ENCODE peak calls at places on chromosomes 6 and 20, in five cellular contexts. H, Z, R, G and K are unnamed samples.
A peak's percentile ranks its signal among the peaks of the same experiment; 100 is the strongest.

GRCh38 chr6:27757307-27757706 is 154.9 kb downstream of the OR2B2 start:
- DNase-seq in H (no peak), R (no peak), Z (no peak), G (peak; percentile 43), K (peak; percentile 75)

GRCh38 chr20:53330744-53331143 is 262.9 kb downstream of the ZNF217 start:
- DNase-seq in H (no peak), R (no peak), Z (no peak), G (peak; percentile 38), K (no peak)

GRCh38 chr6:168294901-168295300 is 24.7 kb downstream of the DACT2 start:
- DNase-seq in G (no peak), Z (no peak), R (no peak), H (no peak), K (no peak)

GRCh38 chr6:44976677-44977405 is 351.3 kb upstream of the RUNX2 start:
- DNase-seq in Z (no peak), H (peak; percentile 26), R (no peak), G (no peak), K (no peak)

GRCh38 chr6:104589940-104590339 is 269.8 kb downstream of the HACE1 start:
- DNase-seq in G (no peak), Z (no peak), R (no peak), H (no peak), K (no peak)

GRCh38 chr6:42745083-42745637 is 743 bp downstream of the TBCC start:
- DNase-seq in H (no peak), Z (no peak), G (peak; percentile 43), R (peak; percentile 27), K (peak; percentile 45)

GRCh38 chr6:9455794-9456193 is 959.1 kb downstream of the TFAP2A start:
- DNase-seq in G (no peak), H (no peak), R (no peak), Z (no peak), K (no peak)

GRCh38 chr6:52937908-52938307 is 28.4 kb upstream of the GSTA3 start:
- DNase-seq in H (no peak), R (no peak), Z (no peak), G (no peak), K (no peak)

GRCh38 chr6:77324851-77325250 is 138.4 kb downstream of the HTR1B start:
- DNase-seq in H (no peak), Z (no peak), R (no peak), G (no peak), K (no peak)

GRCh38 chr6:90062051-90062450 is 167.8 kb downstream of the GJA10 start:
- DNase-seq in Z (no peak), H (no peak), R (no peak), G (no peak), K (no peak)

GRCh38 chr20:49888341-49889244 is 26.7 kb downstream of the SPATA2 start:
- DNase-seq in H (peak; percentile 9), G (peak; percentile 76), R (peak; percentile 69), Z (peak; percentile 76), K (peak; percentile 90)

GRCh38 chr20:51457281-51457932 is 85.1 kb downstream of the NFATC2 start:
- DNase-seq in Z (no peak), H (no peak), G (no peak), R (no peak), K (no peak)

GRCh38 chr6:33577106-33577535 is 3.0 kb downstream of the BAK1 start:
- DNase-seq in Z (no peak), G (peak; percentile 58), R (no peak), H (no peak), K (no peak)

GRCh38 chr6:121055572-121056163 is 278.6 kb downstream of the TBC1D32 start:
- DNase-seq in G (peak; percentile 60), H (peak; percentile 4), R (peak; percentile 54), Z (peak; percentile 3), K (peak; percentile 78)

GRCh38 chr6:140857734-140858380 is 1274.9 kb upstream of the GJE1 start:
- DNase-seq in H (no peak), R (no peak), G (no peak), Z (no peak), K (no peak)

GRCh38 chr20:1184638-1185315 is at the start of gene TMEM74B:
- DNase-seq in Z (no peak), R (no peak), G (peak; percentile 70), H (no peak), K (peak; percentile 52)

GRCh38 chr6:27592107-27592480 is 119.2 kb upstream of the ZNF184 start:
- DNase-seq in Z (no peak), R (no peak), G (no peak), H (no peak), K (peak; percentile 47)

GRCh38 chr6:111534366-111534765 is 51.3 kb upstream of the REV3L start:
- DNase-seq in R (no peak), Z (no peak), G (no peak), H (no peak), K (no peak)

GRCh38 chr6:158565482-158566040 is 5.7 kb downstream of the TMEM181 start:
- DNase-seq in Z (no peak), H (no peak), G (no peak), R (no peak), K (no peak)

GRCh38 chr20:13525225-13525940 is 113.3 kb downstream of the TASP1 start:
- DNase-seq in Z (no peak), H (no peak), G (no peak), R (peak; percentile 68), K (no peak)

GRCh38 chr6:121135425-121135824 is 198.9 kb downstream of the TBC1D32 start:
- DNase-seq in G (no peak), R (no peak), Z (no peak), H (no peak), K (no peak)

GRCh38 chr6:4920914-4921410 is 82.9 kb downstream of the RPP40 start:
- DNase-seq in R (no peak), Z (no peak), H (no peak), G (no peak), K (no peak)

GRCh38 chr6:88972504-88973423 is 9.3 kb upstream of the RNGTT start:
- DNase-seq in G (no peak), H (no peak), R (peak; percentile 88), Z (no peak), K (peak; percentile 63)

GRCh38 chr6:67667640-67668422 is 967.3 kb upstream of the ADGRB3 start:
- DNase-seq in G (no peak), Z (no peak), R (no peak), H (no peak), K (no peak)

GRCh38 chr20:4661191-4661590 is 60.5 kb upstream of the PRND start:
- DNase-seq in R (no peak), G (no peak), H (no peak), Z (no peak), K (peak; percentile 23)

GRCh38 chr6:26501482-26501986 is 1.4 kb downstream of the BTN1A1 start:
- DNase-seq in G (no peak), R (no peak), Z (peak; percentile 7), H (no peak), K (peak; percentile 77)

GRCh38 chr6:38279423-38279822 is 360.3 kb downstream of the BTBD9 start:
- DNase-seq in Z (no peak), R (no peak), H (no peak), G (no peak), K (no peak)

GRCh38 chr20:47220161-47220582 is 136.3 kb downstream of the ZMYND8 start:
- DNase-seq in R (peak; percentile 61), G (peak; percentile 41), Z (no peak), H (no peak), K (peak; percentile 85)

GRCh38 chr6:85923013-85923430 is 280.3 kb upstream of the SYNCRIP start:
- DNase-seq in Z (peak; percentile 27), H (peak; percentile 13), G (no peak), R (peak; percentile 41), K (peak; percentile 87)

GRCh38 chr20:46118481-46119020 is 437 bp downstream of the CD40 start:
- DNase-seq in G (no peak), H (no peak), Z (no peak), R (no peak), K (peak; percentile 81)

GRCh38 chr20:53824779-53825178 is 231.1 kb upstream of the ZNF217 start:
- DNase-seq in H (no peak), G (no peak), Z (no peak), R (no peak), K (no peak)

GRCh38 chr20:54017846-54018245 is 52.5 kb downstream of the BCAS1 start:
- DNase-seq in H (peak; percentile 88), R (no peak), Z (no peak), G (no peak), K (no peak)

GRCh38 chr20:17262786-17263185 is 35.9 kb downstream of the PCSK2 start:
- DNase-seq in G (no peak), R (no peak), H (no peak), Z (no peak), K (peak; percentile 34)

GRCh38 chr6:128463942-128464341 is 56.5 kb downstream of the PTPRK start:
- DNase-seq in Z (no peak), R (no peak), G (no peak), H (no peak), K (no peak)

GRCh38 chr20:46303176-46303956 is 4.9 kb downstream of the CDH22 start:
- DNase-seq in R (no peak), Z (no peak), G (no peak), H (no peak), K (no peak)

GRCh38 chr6:112269165-112269564 is 14.8 kb upstream of the LAMA4 start:
- DNase-seq in Z (no peak), R (no peak), G (no peak), H (no peak), K (peak; percentile 38)

GRCh38 chr6:94300424-94301144 is 881.2 kb upstream of the EPHA7 start:
- DNase-seq in Z (no peak), H (no peak), G (no peak), R (no peak), K (no peak)
- TF ChIP-seq CREB1 in Z (no peak), H (no peak), G (no peak), R (no peak), K (no peak)

GRCh38 chr20:37317316-37317715 is 27.9 kb downstream of the MANBAL start:
- DNase-seq in H (no peak), G (no peak), R (no peak), Z (no peak), K (no peak)
- TF ChIP-seq POLR2AphosphoS5 in H (no peak), G (no peak), R (no peak), Z (no peak), K (no peak)

GRCh38 chr6:163438940-163439335 is 24.4 kb downstream of the QKI start:
- DNase-seq in R (peak; percentile 49), H (no peak), Z (no peak), G (peak; percentile 42), K (no peak)
- TF ChIP-seq CREB1 in R (no peak), H (no peak), Z (no peak), G (no peak), K (no peak)

DNA sequence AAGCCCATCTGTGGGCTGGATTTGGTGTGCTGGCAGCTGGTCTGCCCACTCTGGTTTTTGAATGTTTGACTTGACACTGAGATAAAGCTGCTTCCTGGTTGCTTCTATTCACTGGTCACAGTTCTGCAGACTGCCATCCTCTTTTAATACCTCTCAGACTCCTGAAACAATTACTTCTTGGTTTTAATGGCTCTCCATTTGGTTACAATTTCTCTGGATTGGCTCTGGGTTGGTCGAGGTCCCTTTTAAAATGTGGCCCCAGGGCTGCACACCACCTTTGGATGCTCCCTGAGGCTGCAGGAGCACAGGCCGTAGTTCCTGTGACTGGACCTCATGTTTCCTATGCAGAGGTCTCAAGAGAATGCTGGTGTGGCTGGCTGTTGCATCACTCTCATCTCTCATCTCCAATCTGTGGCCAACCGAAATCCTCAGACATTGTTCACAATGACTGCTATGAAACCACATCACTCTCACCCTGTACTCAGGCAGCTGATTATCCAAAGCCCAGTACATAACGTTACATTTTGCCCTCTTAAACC is 98.5 kb downstream of the INSM1 start:
- DNase-seq in G (no peak), R (no peak), H (peak; percentile 92), Z (no peak), K (no peak)
- TF ChIP-seq POLR2AphosphoS5 in G (no peak), R (no peak), H (no peak), Z (no peak), K (no peak)